ENCODE peak calls at places on chromosome 17, in five cellular contexts. H, W, C, P and Z are unnamed samples.

GRCh38 chr17:16371742-16372141 is 9.1 kb upstream of the UBB start:
- DNase-seq in C (peak; percentile 85), W (peak; percentile 98), P (no peak), H (no peak), Z (no peak)

GRCh38 chr17:29154516-29155234 is 25.5 kb downstream of the MYO18A start:
- DNase-seq in P (no peak), H (no peak), C (no peak), W (no peak), Z (no peak)

GRCh38 chr17:42670199-42670924 is 6.4 kb downstream of the PLEKHH3 start:
- DNase-seq in C (no peak), P (peak; percentile 96), W (no peak), H (no peak), Z (no peak)

GRCh38 chr17:8122923-8123694 is 797 bp downstream of the HES7 start:
- DNase-seq in P (peak; percentile 63), C (peak; percentile 68), W (peak; percentile 27), H (peak; percentile 27), Z (no peak)

GRCh38 chr17:49998836-49999511 is 4.0 kb upstream of the DLX3 start:
- DNase-seq in W (no peak), C (no peak), H (no peak), P (peak; percentile 35), Z (no peak)

GRCh38 chr17:59392973-59393679 is 61.7 kb downstream of the YPEL2 start:
- DNase-seq in W (no peak), P (no peak), C (no peak), H (no peak), Z (no peak)

GRCh38 chr17:6330936-6331335 is 104.0 kb downstream of the AIPL1 start:
- DNase-seq in H (no peak), P (no peak), W (no peak), C (no peak), Z (no peak)

GRCh38 chr17:74427048-74427762 is 4.7 kb upstream of the GPRC5C start:
- DNase-seq in H (no peak), C (no peak), W (no peak), P (peak; percentile 52), Z (no peak)

GRCh38 chr17:35801583-35802224 is 6.3 kb upstream of the MMP28 start:
- DNase-seq in C (peak; percentile 71), H (no peak), P (no peak), W (no peak), Z (no peak)

GRCh38 chr17:55286681-55287589 is 22.2 kb downstream of the HLF start:
- DNase-seq in C (no peak), P (no peak), W (peak; percentile 42), H (no peak), Z (peak; percentile 28)

GRCh38 chr17:44312396-44313104 is 4.1 kb downstream of the RUNDC3A start:
- DNase-seq in H (no peak), P (no peak), W (no peak), C (no peak), Z (no peak)
- H3K23ac ChIP-seq in H (no peak overlapping the region), P (no peak overlapping the region), W (no peak overlapping the region), C (no peak overlapping the region), Z (no peak overlapping the region)

GRCh38 chr17:80598813-80599545 is 54.3 kb downstream of the RPTOR start:
- DNase-seq in W (no peak), C (no peak), P (no peak), H (no peak), Z (no peak)
- H3K23ac ChIP-seq in W (no peak overlapping the region), C (no peak overlapping the region), P (no peak overlapping the region), H (no peak overlapping the region), Z (no peak overlapping the region)

GRCh38 chr17:75998327-75998795 is 2.3 kb upstream of the CDK3 start:
- DNase-seq in W (no peak), C (no peak), H (no peak), P (no peak), Z (peak; percentile 96)
- H3K23ac ChIP-seq in W (no peak overlapping the region), C (no peak overlapping the region), H (no peak overlapping the region), P (no peak overlapping the region), Z (no peak overlapping the region)

GRCh38 chr17:78971764-78972506 is 7.8 kb downstream of the LGALS3BP start:
- DNase-seq in W (no peak), H (no peak), C (no peak), P (peak; percentile 29), Z (no peak)
- H3K23ac ChIP-seq in W (no peak overlapping the region), H (peak overlapping the region; percentile 14), C (no peak overlapping the region), P (no peak overlapping the region), Z (no peak overlapping the region)

GRCh38 chr17:56638536-56639177 is 45.2 kb downstream of the NOG start:
- DNase-seq in P (no peak), C (no peak), H (no peak), W (no peak), Z (peak; percentile 77)

GRCh38 chr17:56639517-56639916 is 46.0 kb downstream of the NOG start:
- DNase-seq in P (no peak), W (no peak), C (no peak), H (no peak), Z (no peak)

GRCh38 chr17:56641894-56642293 is 48.4 kb downstream of the NOG start:
- DNase-seq in C (no peak), H (no peak), W (no peak), P (no peak), Z (no peak)

GRCh38 chr17:56640116-56640515 is 46.6 kb downstream of the NOG start:
- DNase-seq in W (no peak), P (no peak), C (no peak), H (no peak), Z (no peak)

DNA sequence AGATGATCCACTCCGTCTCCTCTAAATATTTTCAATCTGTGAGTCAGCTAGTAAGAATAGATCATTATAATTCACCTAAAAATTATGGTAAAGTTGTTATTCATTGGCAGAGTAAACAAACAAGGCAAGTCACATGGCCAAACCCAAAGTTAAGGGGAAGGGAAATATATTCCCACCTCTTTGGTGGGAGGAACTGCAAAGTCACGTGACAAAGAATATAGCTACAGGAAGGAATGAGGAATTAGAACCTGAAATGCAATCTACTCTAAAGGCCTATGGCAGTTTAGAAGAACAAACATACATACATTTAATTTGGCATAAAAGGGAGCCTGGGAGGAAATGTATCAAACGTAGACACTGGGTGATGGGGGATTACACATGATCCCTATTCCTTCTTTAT is 48.9 kb downstream of the NOG start:
- DNase-seq in C (no peak), W (no peak), P (no peak), H (no peak), Z (no peak)
- H3K23ac ChIP-seq in C (no peak overlapping the region), W (no peak overlapping the region), P (no peak overlapping the region), H (no peak overlapping the region), Z (no peak overlapping the region)

GRCh38 chr17:30477083-30477757 is at the start of gene GOSR1:
- DNase-seq in C (peak; percentile 96), W (peak; percentile 95), H (peak; percentile 91), P (peak; percentile 97), Z (peak; percentile 99)
- H3K23ac ChIP-seq in C (no peak within 1 kb of the TSS), W (peak within 1 kb of the TSS; percentile 94), H (peak within 1 kb of the TSS; percentile 50), P (no peak within 1 kb of the TSS), Z (no peak within 1 kb of the TSS)

GRCh38 chr17:81380682-81381518 is 14.4 kb upstream of the BAHCC1 start:
- DNase-seq in H (no peak), P (peak; percentile 28), W (no peak), C (no peak), Z (no peak)
- H3K23ac ChIP-seq in H (peak overlapping the region; percentile 94), P (no peak overlapping the region), W (no peak overlapping the region), C (peak overlapping the region; percentile 29), Z (no peak overlapping the region)